ENCODE peak calls at places on chromosomes 12 and 14, in nine cellular contexts. W is brain microvascular endothelial cell; K is ovary; X is AG10803; Z is CD8-positive, alpha-beta T cell; F is HCT116; S is suprapubic skin; E is GM23338; L is psoas muscle. U is an unnamed sample.

GRCh38 chr14:55556929-55557623 is 22.9 kb upstream of the KTN1 start:
- DNase-seq in Z (no peak), K (peak; percentile 25), F (peak; percentile 38), X (peak; percentile 97), S (no peak), L (peak; percentile 93), W (peak; percentile 60), E (no peak), U (peak; percentile 91)

GRCh38 chr12:13000616-13000934 is 510 bp upstream of the HEBP1 start:
- DNase-seq in K (no peak), Z (no peak), F (peak; percentile 7), W (no peak), S (peak; percentile 84), E (peak; percentile 64), L (no peak), X (peak; percentile 24), U (no peak)

GRCh38 chr12:54933381-54933780 is 51.2 kb downstream of the TESPA1 start:
- DNase-seq in S (no peak), K (no peak), Z (no peak), L (no peak), X (no peak), F (no peak), W (peak; percentile 17), E (no peak), U (no peak)

GRCh38 chr14:91048676-91049075 is 11.8 kb downstream of the RPS6KA5 start:
- DNase-seq in S (no peak), K (no peak), W (no peak), L (no peak), Z (no peak), X (no peak), F (no peak), E (no peak), U (no peak)

GRCh38 chr12:88305491-88305890 is 163.4 kb downstream of the TMTC3 start:
- DNase-seq in L (no peak), X (no peak), F (no peak), W (no peak), K (no peak), E (no peak), Z (no peak), S (no peak), U (no peak)

GRCh38 chr14:29529418-29529817 is 398.2 kb downstream of the PRKD1 start:
- DNase-seq in S (no peak), E (peak; percentile 79), L (no peak), K (no peak), X (no peak), F (no peak), Z (no peak), W (no peak), U (no peak)

GRCh38 chr14:65496178-65496993 is 83.9 kb downstream of the FUT8 start:
- DNase-seq in F (no peak), K (no peak), Z (no peak), W (no peak), S (no peak), X (peak; percentile 61), L (no peak), E (no peak), U (no peak)

GRCh38 chr14:95440951-95441350 is 75.5 kb downstream of the SYNE3 start:
- DNase-seq in X (peak; percentile 40), W (peak; percentile 46), E (no peak), F (no peak), K (no peak), Z (no peak), S (no peak), L (no peak), U (no peak)

GRCh38 chr12:49962861-49963765 is 1.4 kb downstream of the AQP5 start:
- DNase-seq in E (no peak), S (no peak), F (peak; percentile 29), X (peak; percentile 5), K (no peak), W (no peak), Z (no peak), L (no peak), U (peak; percentile 90)

GRCh38 chr14:47235619-47236018 is 439.8 kb downstream of the MDGA2 start:
- DNase-seq in X (no peak), W (no peak), K (no peak), S (no peak), Z (no peak), E (no peak), L (no peak), F (no peak), U (no peak)

GRCh38 chr12:14400599-14400998 is 35.1 kb downstream of the ATF7IP start:
- DNase-seq in L (no peak), F (no peak), Z (no peak), K (no peak), E (no peak), X (no peak), S (no peak), W (no peak), U (no peak)

GRCh38 chr12:46109343-46110219 is 119.2 kb upstream of the SCAF11 start:
- DNase-seq in S (no peak), X (no peak), E (no peak), Z (no peak), K (no peak), L (no peak), W (no peak), F (no peak), U (no peak)

GRCh38 chr12:124496584-124496983 is 70.8 kb downstream of the NCOR2 start:
- DNase-seq in K (no peak), S (no peak), Z (no peak), X (no peak), F (no peak), E (no peak), W (no peak), L (peak; percentile 54), U (no peak)

GRCh38 chr14:55388160-55388559 is 23.5 kb downstream of the ATG14 start:
- DNase-seq in X (peak; percentile 24), L (no peak), S (no peak), W (peak; percentile 48), K (no peak), F (no peak), E (no peak), Z (no peak), U (no peak)

DNA sequence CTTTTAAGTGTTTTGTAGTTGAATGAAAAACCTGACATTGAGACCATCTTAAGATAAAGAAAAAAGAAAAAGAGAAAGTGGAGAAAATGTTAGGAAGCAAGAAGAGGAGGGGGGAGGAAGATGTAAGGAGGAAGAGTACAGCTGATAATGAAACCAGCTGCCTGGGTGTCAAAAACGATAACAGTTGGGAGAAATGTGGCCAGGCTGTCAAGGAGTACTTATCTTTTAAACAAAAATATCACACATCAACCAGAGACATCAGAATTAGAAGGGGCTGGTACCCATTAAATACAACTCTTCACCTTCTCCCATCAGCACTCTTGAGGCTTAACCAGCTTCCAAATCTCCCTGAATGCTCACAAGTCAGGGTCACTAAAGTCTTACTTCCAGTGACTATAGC is 4.5 kb downstream of the SLC11A2 start:
- DNase-seq in X (no peak), W (no peak), S (no peak), F (no peak), K (no peak), Z (no peak), L (no peak), E (no peak), U (no peak)
- H3K4me3 ChIP-seq in X (no peak overlapping the region), W (no peak overlapping the region), S (no peak overlapping the region), F (no peak overlapping the region), K (no peak overlapping the region), Z (no peak overlapping the region), L (no peak overlapping the region), E (no peak overlapping the region), U (no peak overlapping the region)

DNA sequence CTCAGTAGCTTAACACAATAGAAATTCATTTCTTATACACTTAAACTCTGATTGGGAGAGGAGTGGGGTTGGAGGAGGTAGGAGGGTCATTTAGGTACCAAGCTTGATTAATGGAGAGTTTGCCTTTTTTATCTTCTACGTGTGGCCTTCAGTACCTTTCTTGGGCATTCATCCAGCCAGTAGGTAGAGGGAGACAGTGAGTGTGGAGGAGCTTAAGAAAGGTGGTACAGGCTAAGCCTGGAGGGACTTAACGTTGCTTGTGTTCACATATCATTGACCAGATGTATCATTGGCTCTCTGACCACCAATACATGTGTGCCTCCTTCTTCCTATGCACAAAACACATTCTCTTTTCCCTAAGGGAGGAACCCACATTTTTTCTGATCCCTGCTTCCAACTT is 232.9 kb upstream of the CRY1 start:
- DNase-seq in Z (no peak), K (no peak), F (no peak), S (no peak), E (no peak), X (no peak), W (no peak), L (no peak), U (no peak)
- TF ChIP-seq CTCF in Z (no peak), K (no peak), F (peak; percentile 9), S (no peak), E (peak; percentile 54), X (no peak), W (no peak), L (no peak), U (no peak)

GRCh38 chr12:105031061-105031807 is 45.1 kb downstream of the NOPCHAP1 start:
- DNase-seq in S (no peak), W (no peak), X (no peak), F (no peak), K (no peak), E (no peak), Z (no peak), L (no peak), U (no peak)
- H3K4me3 ChIP-seq in S (no peak overlapping the region), W (no peak overlapping the region), X (no peak overlapping the region), F (no peak overlapping the region), K (no peak overlapping the region), E (no peak overlapping the region), Z (no peak overlapping the region), L (no peak overlapping the region), U (no peak overlapping the region)

DNA sequence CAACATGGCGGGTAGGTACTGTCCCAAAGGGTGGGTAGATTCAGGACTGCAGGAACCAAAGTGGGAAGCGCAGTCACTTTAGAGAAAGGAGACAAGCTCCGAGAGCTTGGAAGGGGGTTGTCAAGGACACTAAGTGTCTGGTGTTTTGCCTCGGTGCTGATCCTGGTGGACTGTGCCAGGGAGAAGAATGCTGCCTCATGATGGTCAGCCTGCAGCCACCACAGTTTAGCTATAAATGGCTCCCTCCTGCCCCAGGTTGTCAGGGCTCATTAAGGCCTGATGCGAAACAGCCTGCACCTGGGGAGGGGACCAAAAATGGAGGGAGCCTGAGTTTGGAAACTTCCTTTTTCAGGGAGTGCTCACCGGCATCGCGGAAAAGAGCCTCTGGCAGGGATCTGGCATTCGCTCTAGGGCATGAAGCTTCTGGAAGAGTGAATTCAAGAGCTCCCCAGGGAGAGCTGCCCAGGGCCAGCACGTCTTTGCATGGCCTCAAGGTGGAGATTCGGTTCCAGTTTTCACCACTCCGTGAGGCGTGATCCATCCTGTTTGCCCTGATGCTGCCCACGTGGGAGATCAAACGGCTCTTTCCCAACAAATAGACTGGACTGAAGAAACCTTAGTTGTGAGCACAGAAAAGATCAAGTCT is 164.0 kb downstream of the FOXN3 start:
- DNase-seq in S (no peak), K (no peak), L (peak; percentile 61), F (no peak), Z (no peak), X (no peak), W (no peak), E (peak; percentile 57), U (no peak)
- TF ChIP-seq CTCF in S (no peak), K (no peak), L (peak; percentile 22), F (no peak), Z (no peak), X (no peak), W (peak; percentile 38), E (peak; percentile 56), U (no peak)

GRCh38 chr14:100289916-100290606 is 16.2 kb downstream of the SLC25A29 start:
- DNase-seq in Z (no peak), F (no peak), W (no peak), E (no peak), S (peak; percentile 72), X (no peak), L (peak; percentile 32), K (peak; percentile 17), U (no peak)
- H3K4me3 ChIP-seq in Z (no peak overlapping the region), F (no peak overlapping the region), W (no peak overlapping the region), E (no peak overlapping the region), S (no peak overlapping the region), X (no peak overlapping the region), L (no peak overlapping the region), K (no peak overlapping the region), U (no peak overlapping the region)

U was measured in body of pancreas.